ENCODE peak calls at places on chromosomes 2 and 18, in four cellular contexts. X is heart right ventricle, Z is tibial nerve, T is H9. J is an unnamed sample. For H3K4me1, the result is how much of the 10 kb centered on the place peaks cover.

GRCh38 chr18:61569176-61569892 is 236.1 kb downstream of the CDH20 start:
- DNase-seq in X (peak), Z (no peak), T (no peak), J (no peak)

GRCh38 chr2:11998218-11998617 is 251.8 kb downstream of the LPIN1 start:
- DNase-seq in X (no peak), Z (no peak), T (no peak), J (no peak)

GRCh38 chr2:213246665-213247281 is 37.5 kb upstream of the SPAG16 start:
- DNase-seq in X (no peak), Z (peak), T (no peak), J (peak)

GRCh38 chr18:79624356-79624961 is 55.1 kb upstream of the CTDP1 start:
- DNase-seq in X (no peak), Z (no peak), T (no peak), J (no peak)

GRCh38 chr2:158297606-158298005 is 158.9 kb downstream of the CCDC148 start:
- DNase-seq in X (no peak), Z (no peak), T (no peak), J (no peak)

GRCh38 chr2:9558948-9559381 is 3.3 kb upstream of the ADAM17 start:
- DNase-seq in X (no peak), Z (no peak), T (no peak), J (no peak)

GRCh38 chr2:39893616-39894015 is 114.6 kb upstream of the THUMPD2 start:
- DNase-seq in X (no peak), Z (no peak), T (no peak), J (no peak)

GRCh38 chr2:130827502-130828251 is 9.0 kb upstream of the ARHGEF4 start:
- DNase-seq in X (no peak), Z (no peak), T (no peak), J (no peak)

GRCh38 chr18:54983041-54983686 is 23.9 kb upstream of the CCDC68 start:
- DNase-seq in X (peak), Z (no peak), T (no peak), J (no peak)

GRCh38 chr2:208373460-208374089 is 33.0 kb upstream of the PTH2R start:
- DNase-seq in X (peak), Z (peak), T (peak), J (no peak)

GRCh38 chr2:11814979-11815510 is 68.6 kb downstream of the LPIN1 start:
- DNase-seq in X (no peak), Z (no peak), T (no peak), J (no peak)

GRCh38 chr2:192196451-192197194 is 1.9 kb upstream of the TMEFF2 start:
- DNase-seq in X (no peak), Z (no peak), T (no peak), J (no peak)

GRCh38 chr2:77005522-77005921 is 516.7 kb downstream of the LRRTM4 start:
- DNase-seq in X (no peak), Z (no peak), T (no peak), J (no peak)

GRCh38 chr18:68234676-68235075 is 480.2 kb downstream of the TMX3 start:
- DNase-seq in X (no peak), Z (no peak), T (no peak), J (no peak)

GRCh38 chr2:102708847-102709559 is 52.8 kb upstream of the TMEM182 start:
- DNase-seq in X (no peak), Z (no peak), T (no peak), J (no peak)

GRCh38 chr2:138275881-138276280 is 225.7 kb upstream of the SPOPL start:
- DNase-seq in X (no peak), Z (no peak), T (no peak), J (no peak)

GRCh38 chr2:71948781-71949536 is 198.7 kb downstream of the CYP26B1 start:
- DNase-seq in X (no peak), Z (no peak), T (no peak), J (no peak)

GRCh38 chr2:55160422-55160821 is 71.7 kb downstream of the CLHC1 start:
- DNase-seq in X (no peak), Z (no peak), T (no peak), J (no peak)

GRCh38 chr2:55163258-55163657 is 68.8 kb downstream of the CLHC1 start:
- DNase-seq in X (no peak), Z (peak), T (no peak), J (no peak)

GRCh38 chr2:55163895-55164509 is 68.1 kb downstream of the CLHC1 start:
- DNase-seq in X (no peak), Z (no peak), T (no peak), J (no peak)

GRCh38 chr2:55161295-55162210 is 70.5 kb downstream of the CLHC1 start:
- DNase-seq in X (no peak), Z (no peak), T (no peak), J (no peak)

DNA sequence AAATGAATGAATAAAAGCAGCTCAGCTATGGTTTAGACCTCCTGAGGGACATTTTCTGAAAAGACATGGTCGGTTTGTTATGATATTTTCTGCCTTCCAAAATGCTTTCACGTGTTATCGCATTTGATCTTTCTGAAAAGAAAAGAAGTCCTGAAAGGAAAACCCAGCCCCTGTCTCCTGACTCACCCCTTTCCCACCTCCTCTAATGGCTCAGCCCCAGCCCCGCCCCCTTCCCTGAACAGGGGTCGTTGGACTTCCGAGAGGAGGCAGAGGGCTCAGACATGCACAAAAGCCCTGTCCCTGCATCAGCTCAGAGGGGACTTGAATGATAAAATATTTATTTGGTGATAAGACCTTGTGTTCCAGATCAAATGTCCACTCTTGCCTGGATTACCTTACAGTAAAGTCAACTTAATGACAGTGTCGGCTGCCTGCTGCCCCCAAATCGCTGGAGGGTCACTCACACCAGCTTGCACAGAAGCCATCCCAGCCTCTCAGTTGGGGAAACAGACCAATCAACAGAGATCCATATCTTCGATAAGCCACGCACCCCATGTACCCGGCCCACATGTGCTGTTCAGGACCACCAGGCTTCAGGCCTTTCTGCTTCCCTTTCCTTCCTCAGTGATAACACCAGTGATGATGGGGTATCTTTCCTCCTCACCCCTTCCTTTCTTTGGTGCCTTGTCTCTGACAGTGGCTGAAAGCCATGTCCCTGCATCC is 69.6 kb downstream of the CLHC1 start:
- DNase-seq in X (no peak), Z (no peak), T (peak), J (no peak)
- H3K4me1 ChIP-seq in X (under half), Z (under half), T (under half), J (under half)

GRCh38 chr18:23209031-23209430 is 73.7 kb downstream of the CABLES1 start:
- DNase-seq in X (no peak), Z (no peak), T (no peak), J (no peak)

GRCh38 chr18:23205980-23206379 is 70.7 kb downstream of the CABLES1 start:
- DNase-seq in X (no peak), Z (no peak), T (no peak), J (no peak)

GRCh38 chr18:23207994-23208393 is 72.7 kb downstream of the CABLES1 start:
- DNase-seq in X (no peak), Z (no peak), T (no peak), J (no peak)

GRCh38 chr18:23208600-23208999 is 73.3 kb downstream of the CABLES1 start:
- DNase-seq in X (no peak), Z (no peak), T (no peak), J (no peak)

GRCh38 chr18:23207191-23207955 is 72.1 kb downstream of the CABLES1 start:
- DNase-seq in X (no peak), Z (no peak), T (peak), J (no peak)
- TF ChIP-seq CTCF in X (no peak), Z (no peak), T (peak), J (no peak)

GRCh38 chr18:10477121-10477862 is 22.9 kb downstream of the APCDD1 start:
- DNase-seq in X (no peak), Z (no peak), T (peak), J (no peak)
- H3K4me1 ChIP-seq in X (under half), Z (under half), T (under half), J (under half)

DNA sequence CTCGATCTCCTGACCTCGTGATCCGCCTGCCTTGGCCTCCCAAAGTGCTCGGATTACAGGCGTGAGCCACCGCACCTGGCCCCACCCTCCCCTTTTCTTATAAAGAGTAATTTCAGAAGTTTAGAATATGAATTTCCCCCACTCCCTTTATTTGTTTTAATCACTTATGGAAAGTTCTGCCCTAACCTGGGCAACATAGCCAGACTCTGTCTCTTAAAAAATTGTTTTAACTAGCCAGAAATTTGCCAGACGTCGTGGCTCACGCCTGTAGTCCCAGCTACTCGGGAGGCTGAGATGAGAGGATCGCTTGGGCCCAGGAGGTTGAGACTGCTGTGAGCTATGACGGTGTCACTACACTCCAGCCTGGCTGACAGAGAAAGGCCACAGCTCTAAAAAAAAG is 7.7 kb upstream of the NBAS start:
- DNase-seq in X (no peak), Z (no peak), T (no peak), J (no peak)
- TF ChIP-seq CTCF in X (no peak), Z (no peak), T (no peak), J (no peak)

GRCh38 chr2:144474017-144474416 is 45.9 kb downstream of the ZEB2 start:
- DNase-seq in X (no peak), Z (no peak), T (no peak), J (no peak)

GRCh38 chr2:144475044-144475443 is 44.9 kb downstream of the ZEB2 start:
- DNase-seq in X (no peak), Z (no peak), T (no peak), J (no peak)

GRCh38 chr2:144477943-144478283 is 42.0 kb downstream of the ZEB2 start:
- DNase-seq in X (no peak), Z (no peak), T (no peak), J (no peak)

GRCh38 chr2:144477281-144477942 is 42.5 kb downstream of the ZEB2 start:
- DNase-seq in X (no peak), Z (no peak), T (no peak), J (no peak)

DNA sequence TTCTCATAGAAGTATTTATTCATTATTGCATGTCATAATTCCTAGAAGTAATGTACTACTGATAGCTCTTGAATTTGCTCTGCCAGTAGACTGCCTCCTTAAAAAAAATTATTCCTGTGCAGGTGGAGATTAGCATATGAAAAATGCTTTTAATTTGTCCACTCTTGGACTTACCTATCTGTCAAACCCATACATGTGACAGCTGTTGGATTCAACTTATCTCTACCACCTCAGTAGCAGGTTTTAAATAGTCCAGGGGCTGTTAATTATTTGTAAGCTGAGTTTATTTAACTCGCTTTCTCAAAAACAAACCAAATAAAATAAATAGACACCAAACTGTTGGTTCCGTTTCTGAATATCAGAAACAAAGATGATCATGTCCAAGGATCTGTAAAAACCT is 44.3 kb downstream of the ZEB2 start:
- DNase-seq in X (no peak), Z (no peak), T (no peak), J (no peak)
- H3K4me1 ChIP-seq in X (half or more), Z (under half), T (under half), J (under half)

J was measured in CD8-positive, alpha-beta T cell.